ENCODE peak calls at places on chromosomes 12 and 14, in five cellular contexts. P is lower leg skin, K is H1, A is stomach, L is neural progenitor cell. T is an unnamed sample.

GRCh38 chr14:101009531-101009930 is 106.0 kb upstream of the RTL1 start:
- DNase-seq in K (peak; percentile 17), L (no peak), A (no peak), P (peak; percentile 49), T (no peak)

GRCh38 chr12:4628406-4628805 is 20.4 kb downstream of the AKAP3 start:
- DNase-seq in K (no peak), A (no peak), L (no peak), P (no peak), T (no peak)

GRCh38 chr12:80044694-80045046 is 54.7 kb upstream of the OTOGL start:
- DNase-seq in P (no peak), K (no peak), A (no peak), L (no peak), T (no peak)

GRCh38 chr12:57632369-57632897 is 568 bp downstream of the B4GALNT1 start:
- DNase-seq in K (peak; percentile 85), L (peak; percentile 64), A (no peak), P (peak; percentile 86), T (peak; percentile 72)

GRCh38 chr14:55909879-55910278 is 208.3 kb upstream of the PELI2 start:
- DNase-seq in K (no peak), P (no peak), A (no peak), L (no peak), T (no peak)

GRCh38 chr12:122190842-122191668 is 8.1 kb downstream of the LRRC43 start:
- DNase-seq in P (no peak), L (peak; percentile 81), A (peak; percentile 83), K (peak; percentile 87), T (no peak)

GRCh38 chr12:93894391-93895095 is 217.4 kb downstream of the CRADD start:
- DNase-seq in L (no peak), P (peak; percentile 91), K (peak; percentile 37), A (no peak), T (no peak)

GRCh38 chr14:67764496-67764895 is 51.9 kb downstream of the ZFYVE26 start:
- DNase-seq in L (no peak), A (no peak), P (no peak), K (no peak), T (no peak)

GRCh38 chr12:39502657-39503056 is 59.7 kb upstream of the KIF21A start:
- DNase-seq in P (no peak), K (no peak), A (no peak), L (peak; percentile 65), T (no peak)

GRCh38 chr12:80892597-80893445 is 44.9 kb downstream of the LIN7A start:
- DNase-seq in K (no peak), A (no peak), P (no peak), L (no peak), T (no peak)

GRCh38 chr14:97179573-97179972 is 382.4 kb downstream of the VRK1 start:
- DNase-seq in L (no peak), P (no peak), A (no peak), K (no peak), T (no peak)

GRCh38 chr14:99023371-99023770 is 248.6 kb downstream of the BCL11B start:
- DNase-seq in L (no peak), A (no peak), K (no peak), P (no peak), T (no peak)

GRCh38 chr12:113214938-113215400 is 6.3 kb upstream of the TPCN1 start:
- DNase-seq in P (peak; percentile 95), A (no peak), K (no peak), L (no peak), T (no peak)

GRCh38 chr12:124278389-124279101 is 16.3 kb upstream of the RFLNA start:
- DNase-seq in L (no peak), P (no peak), K (no peak), A (peak; percentile 47), T (no peak)

GRCh38 chr12:79624378-79624777 is 66.4 kb downstream of the PAWR start:
- DNase-seq in L (no peak), A (no peak), K (no peak), P (no peak), T (no peak)

GRCh38 chr12:75945581-75945980 is 86.0 kb downstream of the PHLDA1 start:
- DNase-seq in P (no peak), K (no peak), A (no peak), L (no peak), T (no peak)

GRCh38 chr14:59283380-59283779 is 94.9 kb downstream of the DAAM1 start:
- DNase-seq in P (no peak), K (no peak), L (no peak), A (no peak), T (no peak)

GRCh38 chr14:85399196-85399595 is 130.7 kb upstream of the FLRT2 start:
- DNase-seq in L (no peak), A (no peak), K (no peak), P (no peak), T (no peak)

GRCh38 chr14:77459072-77459723 is 1.3 kb downstream of the AHSA1 start:
- DNase-seq in L (peak; percentile 85), K (peak; percentile 82), A (peak; percentile 66), P (no peak), T (no peak)

GRCh38 chr12:83823386-83824045 is 1089.1 kb downstream of the SLC6A15 start:
- DNase-seq in K (peak; percentile 78), A (peak; percentile 63), P (no peak), L (peak; percentile 90), T (no peak)
- TF ChIP-seq CTCF in K (peak; percentile 95), A (peak; percentile 15), P (no peak), L (peak; percentile 84), T (peak; percentile 40)

GRCh38 chr14:36655963-36656768 is 5.5 kb upstream of the PAX9 start:
- DNase-seq in K (peak; percentile 91), P (no peak), L (peak; percentile 90), A (no peak), T (no peak)
- TF ChIP-seq CTCF in K (peak; percentile 62), P (no peak), L (peak; percentile 82), A (peak; percentile 16), T (peak; percentile 75)

DNA sequence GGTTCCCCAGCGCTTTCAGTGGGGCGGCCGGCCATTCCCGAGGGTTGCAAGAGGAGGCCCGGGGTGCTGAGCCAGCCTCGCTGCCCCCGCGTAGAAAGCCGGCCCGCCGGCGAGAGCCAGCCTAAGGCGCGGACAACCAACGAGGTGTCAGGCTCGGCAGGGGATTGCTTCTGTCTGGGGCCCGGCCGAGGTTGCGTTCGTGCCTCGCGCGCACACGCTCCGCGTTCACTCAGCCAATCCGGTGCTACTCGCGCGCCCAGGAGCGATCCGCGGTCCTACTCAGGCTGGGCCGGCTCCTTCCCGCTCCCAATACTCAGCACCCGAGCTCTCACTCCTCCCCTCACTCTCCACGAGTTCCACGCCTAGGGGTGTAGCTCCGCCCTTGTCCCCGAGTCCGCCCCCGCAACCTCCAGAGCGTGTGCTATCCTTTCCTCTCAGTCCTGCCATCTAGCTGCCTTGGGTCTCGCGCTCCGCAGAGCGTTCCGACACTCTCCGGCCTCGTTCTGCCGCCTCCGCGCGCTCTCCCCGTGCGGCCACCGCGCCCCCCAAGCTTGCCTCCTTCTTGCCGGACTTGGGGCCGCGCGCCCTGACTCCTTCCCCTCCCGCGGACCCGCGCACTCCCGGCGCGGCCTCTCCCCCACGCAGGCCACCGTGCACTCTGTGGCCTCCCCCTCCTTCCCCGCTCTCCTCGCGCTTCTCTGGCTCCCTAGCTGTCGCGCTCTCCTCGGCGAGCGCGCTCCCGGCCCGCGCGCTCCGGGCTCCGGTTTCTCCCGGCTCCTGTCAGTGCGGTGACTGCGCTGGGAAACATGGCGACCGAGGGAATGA is at the start of gene GPHN:
- DNase-seq in A (peak; percentile 96), K (peak; percentile 88), L (peak; percentile 96), P (peak; percentile 99), T (peak; percentile 98)
- TF ChIP-seq CTCF in A (no peak), K (no peak), L (no peak), P (no peak), T (peak; percentile 69)

GRCh38 chr12:90940872-90941499 is 14.0 kb downstream of the CCER1 start:
- DNase-seq in A (no peak), K (no peak), P (no peak), L (peak; percentile 55), T (no peak)
- TF ChIP-seq CTCF in A (peak; percentile 43), K (peak; percentile 54), P (no peak), L (peak; percentile 79), T (peak; percentile 93)

DNA sequence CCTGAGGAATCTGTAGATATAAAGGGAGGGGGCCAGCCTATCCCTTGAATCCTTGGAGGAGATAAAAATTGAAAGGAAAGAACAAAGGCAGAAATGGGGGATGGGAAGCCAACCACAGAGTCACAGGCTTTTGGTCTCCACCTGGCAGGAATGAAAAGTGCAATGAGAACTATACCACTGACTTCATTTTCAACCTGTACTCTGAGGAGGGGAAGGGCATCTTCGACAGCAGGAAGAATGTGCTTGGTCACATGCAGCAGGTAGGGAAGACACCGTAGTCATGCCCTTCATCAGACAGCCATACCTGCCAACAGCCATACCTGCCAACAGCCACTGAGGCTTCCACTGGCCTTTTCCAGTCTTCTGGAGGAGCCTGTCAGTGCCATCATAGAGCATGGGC is 13.4 kb downstream of the ASB8 start:
- DNase-seq in K (no peak), A (no peak), P (no peak), L (no peak), T (no peak)
- TF ChIP-seq CTCF in K (peak; percentile 25), A (no peak), P (no peak), L (no peak), T (no peak)

DNA sequence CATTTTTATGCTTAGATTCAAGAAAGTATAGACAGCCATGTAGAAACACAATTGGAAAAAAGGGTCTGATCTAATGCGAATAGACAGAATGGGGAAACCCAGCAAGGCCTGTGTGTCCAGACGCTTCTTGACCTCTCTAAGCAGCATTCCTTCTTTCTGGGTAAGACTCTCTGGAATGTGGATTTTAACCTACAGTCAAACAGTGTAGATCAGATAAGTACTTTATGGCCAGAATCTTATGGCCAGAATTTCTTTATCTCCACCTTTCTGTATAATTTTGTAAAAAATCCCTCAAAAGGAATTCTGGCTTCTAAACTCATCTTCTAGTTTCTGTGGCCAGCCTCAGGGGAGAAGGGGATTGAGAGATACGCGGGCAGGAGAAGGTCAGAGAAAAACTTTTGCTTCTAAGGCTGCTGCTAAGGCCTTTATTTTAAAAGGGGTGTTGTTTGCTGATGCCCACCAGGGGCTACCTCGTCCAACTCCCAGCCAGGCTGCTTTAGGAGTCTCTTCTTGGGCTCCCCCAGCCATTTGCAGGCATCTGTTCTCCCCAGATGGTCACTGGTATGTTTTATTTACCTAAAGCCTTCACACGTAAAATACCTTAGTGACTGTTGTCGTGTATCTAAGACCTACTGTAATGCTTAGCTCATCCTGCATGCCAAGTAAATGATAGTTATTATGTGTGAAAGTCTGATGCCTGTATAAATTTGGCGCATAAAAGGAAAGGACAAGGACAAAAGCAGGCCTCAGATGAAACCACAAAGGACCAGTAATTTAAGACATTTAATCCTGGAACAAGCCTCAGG is 68.4 kb downstream of the ANO6 start:
- DNase-seq in A (no peak), P (no peak), L (peak; percentile 60), K (no peak), T (no peak)
- TF ChIP-seq CTCF in A (no peak), P (no peak), L (peak; percentile 44), K (peak; percentile 33), T (peak; percentile 61)

DNA sequence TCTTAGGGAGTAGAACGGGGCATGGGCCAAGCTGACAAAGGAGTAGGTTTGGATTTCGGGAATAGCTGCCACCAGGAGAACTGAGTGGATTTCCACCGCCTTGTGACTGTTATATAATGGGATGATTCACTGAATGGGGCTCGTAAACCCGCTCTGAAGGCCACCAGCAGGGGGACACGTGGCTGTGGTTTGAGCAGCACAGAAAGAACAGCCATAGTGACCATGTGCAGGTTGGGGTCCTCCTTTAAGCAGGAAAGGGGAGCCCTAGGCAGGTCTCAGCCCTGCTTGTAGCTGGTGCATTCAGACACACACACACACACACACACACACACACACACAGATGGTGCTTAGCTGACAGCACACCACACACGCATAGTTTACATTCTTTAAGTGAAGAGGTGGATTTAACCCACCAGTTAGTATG is 8.6 kb upstream of the ASB2 start:
- DNase-seq in A (no peak), K (peak; percentile 65), P (no peak), L (peak; percentile 65), T (peak; percentile 18)
- TF ChIP-seq CTCF in A (peak; percentile 31), K (peak; percentile 64), P (no peak), L (peak; percentile 64), T (peak; percentile 62)